ENCODE peak calls at places on chromosomes 11 and 22, in ten cellular contexts. M is T-helper 1 cell; O is stimulated activated CD8-positive, alpha-beta memory T cell treated with anti-CD3 and anti-CD28 coated beads, Interleukin-4, amount 100 ng/mL, for 4 hours; Z is GM19239; X is prostate gland; P is adrenal gland; U is mucosa of descending colon; K is RCC 7860; D is nephron progenitor cell; T is brain microvascular endothelial cell. G is an unnamed sample.

GRCh38 chr22:30841264-30841663 is 127.3 kb downstream of the MORC2 start:
- DNase-seq in M (no peak), O (no peak), Z (no peak), X (no peak), P (no peak), U (no peak), K (no peak), D (no peak), T (no peak), G (no peak)

GRCh38 chr11:47412152-47412746 is 3.9 kb downstream of the SLC39A13 start:
- DNase-seq in M (peak; percentile 35), O (no peak), Z (peak; percentile 62), X (no peak), P (peak; percentile 59), U (peak; percentile 63), K (no peak), D (peak; percentile 78), T (no peak), G (peak; percentile 15)

GRCh38 chr11:105033781-105034180 is 1.2 kb downstream of the CASP1 start:
- DNase-seq in M (no peak), O (no peak), Z (no peak), X (no peak), P (no peak), U (no peak), K (no peak), D (no peak), T (no peak), G (no peak)

GRCh38 chr11:62546244-62546936 is at the start of gene AHNAK:
- DNase-seq in M (peak; percentile 72), O (no peak), Z (no peak), X (peak; percentile 92), P (peak; percentile 81), U (peak; percentile 92), K (peak; percentile 46), D (peak; percentile 82), T (no peak), G (peak; percentile 47)

GRCh38 chr11:80365315-80365714 is 924.5 kb upstream of the TENM4 start:
- DNase-seq in M (no peak), O (no peak), Z (no peak), X (no peak), P (no peak), U (no peak), K (no peak), D (no peak), T (no peak), G (no peak)

GRCh38 chr11:32586576-32587190 is 3.1 kb downstream of the EIF3M start:
- DNase-seq in M (no peak), O (no peak), Z (peak; percentile 4), X (no peak), P (no peak), U (no peak), K (no peak), D (no peak), T (peak; percentile 29), G (no peak)

GRCh38 chr11:15307600-15307999 is 192.9 kb downstream of the INSC start:
- DNase-seq in M (no peak), O (no peak), Z (no peak), X (no peak), P (no peak), U (no peak), K (no peak), D (peak; percentile 4), T (no peak), G (no peak)

GRCh38 chr11:76236092-76237026 is 30.1 kb upstream of the WNT11 start:
- DNase-seq in M (peak; percentile 25), O (no peak), Z (peak; percentile 48), X (peak; percentile 50), P (no peak), U (peak; percentile 66), K (no peak), D (peak; percentile 72), T (peak; percentile 33), G (no peak)

GRCh38 chr11:36403661-36404060 is 106.4 kb downstream of the TRAF6 start:
- DNase-seq in M (no peak), O (no peak), Z (no peak), X (no peak), P (no peak), U (no peak), K (no peak), D (no peak), T (no peak), G (no peak)

GRCh38 chr11:73325036-73325981 is 17.2 kb downstream of the ARHGEF17 start:
- DNase-seq in M (no peak), O (no peak), Z (peak; percentile 69), X (no peak), P (no peak), U (no peak), K (no peak), D (no peak), T (peak; percentile 43), G (no peak)

GRCh38 chr22:45598596-45599217 is 72.9 kb upstream of the ATXN10 start:
- DNase-seq in M (no peak), O (no peak), Z (no peak), X (no peak), P (no peak), U (no peak), K (no peak), D (no peak), T (no peak), G (no peak)